ENCODE peak calls at places on chromosome 3, in four cellular contexts. One of them, this sample, is unnamed.

GRCh38 chr3:168024537-168024941 is 71.2 kb downstream of the GOLIM4 start:
- DNase-seq in NCI-H2107: peak
- DNase-seq in activated CD4-positive, alpha-beta T cell treated with anti-CD3 and anti-CD28 coated beads for 24 hours: no peak
- DNase-seq in IMR-90: peak
- DNase-seq in this sample: peak

GRCh38 chr3:150238043-150238802 is 169.9 kb upstream of the TSC22D2 start:
- DNase-seq in NCI-H2107: no peak
- DNase-seq in activated CD4-positive, alpha-beta T cell treated with anti-CD3 and anti-CD28 coated beads for 24 hours: no peak
- DNase-seq in IMR-90: no peak
- DNase-seq in this sample: no peak

GRCh38 chr3:125431912-125432587 is 56.9 kb upstream of the ZNF148 start:
- DNase-seq in NCI-H2107: no peak
- DNase-seq in activated CD4-positive, alpha-beta T cell treated with anti-CD3 and anti-CD28 coated beads for 24 hours: no peak
- DNase-seq in IMR-90: peak
- DNase-seq in this sample: peak

GRCh38 chr3:70861855-70862254 is 549.4 kb upstream of the MDFIC2 start:
- DNase-seq in NCI-H2107: no peak
- DNase-seq in activated CD4-positive, alpha-beta T cell treated with anti-CD3 and anti-CD28 coated beads for 24 hours: no peak
- DNase-seq in IMR-90: peak
- DNase-seq in this sample: peak

GRCh38 chr3:175916151-175916946 is 1057.2 kb downstream of the NAALADL2 start:
- DNase-seq in NCI-H2107: no peak
- DNase-seq in activated CD4-positive, alpha-beta T cell treated with anti-CD3 and anti-CD28 coated beads for 24 hours: no peak
- DNase-seq in IMR-90: no peak
- DNase-seq in this sample: no peak

GRCh38 chr3:10941972-10942371 is 50.6 kb upstream of the SLC6A1 start:
- DNase-seq in NCI-H2107: no peak
- DNase-seq in activated CD4-positive, alpha-beta T cell treated with anti-CD3 and anti-CD28 coated beads for 24 hours: peak
- DNase-seq in IMR-90: no peak
- DNase-seq in this sample: no peak

GRCh38 chr3:198071602-198072285 is 111.7 kb downstream of the LMLN start:
- DNase-seq in NCI-H2107: no peak
- DNase-seq in activated CD4-positive, alpha-beta T cell treated with anti-CD3 and anti-CD28 coated beads for 24 hours: peak
- DNase-seq in IMR-90: peak
- DNase-seq in this sample: peak

GRCh38 chr3:186514296-186515002 is 29.7 kb downstream of the CRYGS start:
- DNase-seq in NCI-H2107: no peak
- DNase-seq in activated CD4-positive, alpha-beta T cell treated with anti-CD3 and anti-CD28 coated beads for 24 hours: no peak
- DNase-seq in IMR-90: no peak
- DNase-seq in this sample: no peak

GRCh38 chr3:60536420-60536819 is 714.8 kb downstream of the FHIT start:
- DNase-seq in NCI-H2107: peak
- DNase-seq in activated CD4-positive, alpha-beta T cell treated with anti-CD3 and anti-CD28 coated beads for 24 hours: no peak
- DNase-seq in IMR-90: no peak
- DNase-seq in this sample: no peak

GRCh38 chr3:114567774-114568173 is 273.9 kb downstream of the TIGIT start:
- DNase-seq in NCI-H2107: no peak
- DNase-seq in activated CD4-positive, alpha-beta T cell treated with anti-CD3 and anti-CD28 coated beads for 24 hours: no peak
- DNase-seq in IMR-90: no peak
- DNase-seq in this sample: no peak

GRCh38 chr3:72376917-72377710 is 471.1 kb downstream of the SHQ1 start:
- DNase-seq in NCI-H2107: no peak
- DNase-seq in activated CD4-positive, alpha-beta T cell treated with anti-CD3 and anti-CD28 coated beads for 24 hours: no peak
- DNase-seq in IMR-90: no peak
- DNase-seq in this sample: no peak

GRCh38 chr3:129039271-129040038 is 21.1 kb upstream of the GP9 start:
- DNase-seq in NCI-H2107: peak
- DNase-seq in activated CD4-positive, alpha-beta T cell treated with anti-CD3 and anti-CD28 coated beads for 24 hours: no peak
- DNase-seq in IMR-90: no peak
- DNase-seq in this sample: no peak

GRCh38 chr3:71185733-71186455 is 397.6 kb downstream of the FOXP1 start:
- DNase-seq in NCI-H2107: no peak
- DNase-seq in activated CD4-positive, alpha-beta T cell treated with anti-CD3 and anti-CD28 coated beads for 24 hours: no peak
- DNase-seq in IMR-90: peak
- DNase-seq in this sample: peak

GRCh38 chr3:100265016-100265415 is 4.2 kb downstream of the TBC1D23 start:
- DNase-seq in NCI-H2107: no peak
- DNase-seq in activated CD4-positive, alpha-beta T cell treated with anti-CD3 and anti-CD28 coated beads for 24 hours: no peak
- DNase-seq in IMR-90: no peak
- DNase-seq in this sample: no peak

GRCh38 chr3:71392277-71392676 is 191.3 kb downstream of the FOXP1 start:
- DNase-seq in NCI-H2107: no peak
- DNase-seq in activated CD4-positive, alpha-beta T cell treated with anti-CD3 and anti-CD28 coated beads for 24 hours: no peak
- DNase-seq in IMR-90: no peak
- DNase-seq in this sample: no peak

GRCh38 chr3:108036984-108037741 is 53.7 kb downstream of the CD47 start:
- DNase-seq in NCI-H2107: no peak
- DNase-seq in activated CD4-positive, alpha-beta T cell treated with anti-CD3 and anti-CD28 coated beads for 24 hours: no peak
- DNase-seq in IMR-90: peak
- DNase-seq in this sample: peak

GRCh38 chr3:113890256-113890900 is 51.8 kb downstream of the GRAMD1C start:
- DNase-seq in NCI-H2107: no peak
- DNase-seq in activated CD4-positive, alpha-beta T cell treated with anti-CD3 and anti-CD28 coated beads for 24 hours: no peak
- DNase-seq in IMR-90: no peak
- DNase-seq in this sample: no peak

GRCh38 chr3:172074578-172074977 is 35.2 kb downstream of the FNDC3B start:
- DNase-seq in NCI-H2107: no peak
- DNase-seq in activated CD4-positive, alpha-beta T cell treated with anti-CD3 and anti-CD28 coated beads for 24 hours: no peak
- DNase-seq in IMR-90: no peak
- DNase-seq in this sample: peak

GRCh38 chr3:48180530-48181253 is 7.5 kb downstream of the CDC25A start:
- DNase-seq in NCI-H2107: no peak
- DNase-seq in activated CD4-positive, alpha-beta T cell treated with anti-CD3 and anti-CD28 coated beads for 24 hours: no peak
- DNase-seq in IMR-90: no peak
- DNase-seq in this sample: no peak

GRCh38 chr3:101994386-101994785 is 145.1 kb downstream of the NFKBIZ start:
- DNase-seq in NCI-H2107: no peak
- DNase-seq in activated CD4-positive, alpha-beta T cell treated with anti-CD3 and anti-CD28 coated beads for 24 hours: no peak
- DNase-seq in IMR-90: no peak
- DNase-seq in this sample: no peak

GRCh38 chr3:27544372-27544865 is 60.2 kb upstream of the SLC4A7 start:
- DNase-seq in NCI-H2107: no peak
- DNase-seq in activated CD4-positive, alpha-beta T cell treated with anti-CD3 and anti-CD28 coated beads for 24 hours: no peak
- DNase-seq in IMR-90: peak
- DNase-seq in this sample: peak